ENCODE peak calls at places on chromosomes 12 and 14, in six cellular contexts. M is heart right ventricle; K is cardiac muscle cell; E is psoas muscle; V is pancreas; T is CD8-positive, alpha-beta T cell. L is an unnamed sample.

GRCh38 chr12:5013206-5013830 is 30.4 kb upstream of the KCNA5 start:
- DNase-seq in M (no peak), K (peak; percentile 57), E (no peak), V (no peak), T (no peak), L (no peak)

GRCh38 chr14:95523818-95524448 is 7.5 kb upstream of the SYNE3 start:
- DNase-seq in M (no peak), K (peak; percentile 83), E (no peak), V (peak; percentile 37), T (no peak), L (no peak)

GRCh38 chr14:45201908-45202307 is 51.1 kb downstream of the MIS18BP1 start:
- DNase-seq in M (no peak), K (peak; percentile 29), E (no peak), V (no peak), T (no peak), L (peak; percentile 9)

GRCh38 chr12:51171884-51172514 is 936 bp downstream of the TFCP2 start:
- DNase-seq in M (no peak), K (peak; percentile 30), E (no peak), V (peak; percentile 17), T (no peak), L (no peak)

GRCh38 chr14:86310148-86310547 is 780.2 kb downstream of the FLRT2 start:
- DNase-seq in M (no peak), K (no peak), E (no peak), V (no peak), T (no peak), L (no peak)

GRCh38 chr12:72872488-72872887 is 600.3 kb downstream of the TRHDE start:
- DNase-seq in M (no peak), K (no peak), E (no peak), V (no peak), T (no peak), L (no peak)

GRCh38 chr12:120901818-120902217 is 2.3 kb downstream of the SPPL3 start:
- DNase-seq in M (no peak), K (no peak), E (no peak), V (no peak), T (no peak), L (no peak)

GRCh38 chr12:98939350-98939749 is 294.3 kb downstream of the APAF1 start:
- DNase-seq in M (no peak), K (peak; percentile 51), E (no peak), V (no peak), T (no peak), L (no peak)

GRCh38 chr12:95709152-95709551 is 81.4 kb downstream of the NTN4 start:
- DNase-seq in M (no peak), K (no peak), E (no peak), V (no peak), T (no peak), L (no peak)

GRCh38 chr14:30995674-30996073 is 29.8 kb upstream of the AP4S1 start:
- DNase-seq in M (no peak), K (no peak), E (no peak), V (no peak), T (no peak), L (no peak)

GRCh38 chr12:124509300-124509675 is 58.1 kb downstream of the NCOR2 start:
- DNase-seq in M (no peak), K (peak; percentile 21), E (no peak), V (no peak), T (no peak), L (no peak)

GRCh38 chr12:26630546-26631027 is 202.4 kb downstream of the ITPR2 start:
- DNase-seq in M (no peak), K (peak; percentile 64), E (no peak), V (no peak), T (no peak), L (no peak)

GRCh38 chr12:56522486-56523193 is 1.0 kb downstream of the RBMS2 start:
- DNase-seq in M (no peak), K (peak; percentile 32), E (no peak), V (no peak), T (no peak), L (no peak)

GRCh38 chr14:20652996-20653975 is 11.8 kb upstream of the OR6S1 start:
- DNase-seq in M (no peak), K (peak; percentile 58), E (no peak), V (no peak), T (no peak), L (peak; percentile 70)

DNA sequence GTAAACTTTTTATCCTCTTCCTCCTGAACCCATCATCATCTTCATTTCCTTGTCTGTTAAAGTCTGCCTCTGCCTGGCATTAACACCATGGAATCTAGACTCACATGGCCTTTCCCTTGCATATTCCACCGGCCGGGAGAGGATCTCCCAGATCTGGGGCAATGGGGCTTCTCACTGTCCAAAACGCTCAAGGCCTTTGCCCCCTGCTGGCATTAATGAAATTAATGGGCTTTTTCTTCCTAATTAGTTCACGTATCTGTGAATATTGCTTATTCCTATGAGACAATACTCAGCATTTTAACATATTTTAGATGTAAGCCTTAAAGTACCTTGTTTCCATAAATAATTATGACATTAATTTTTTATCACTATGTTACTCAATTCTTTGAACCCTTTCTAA is 42.9 kb upstream of the CAPRIN2 start:
- DNase-seq in M (no peak), K (no peak), E (no peak), V (no peak), T (no peak), L (no peak)
- TF ChIP-seq CTCF in M (no peak), K (peak; percentile 10), E (no peak), V (no peak), T (no peak), L (no peak)

GRCh38 chr12:85641796-85642195 is 194.4 kb downstream of the RASSF9 start:
- DNase-seq in M (no peak), K (no peak), E (no peak), V (no peak), T (no peak), L (no peak)
- H3K36me3 ChIP-seq in M (no peaks in the 10 kb centered on the region), K (no peaks in the 10 kb centered on the region), E (no peaks in the 10 kb centered on the region), V (no peaks in the 10 kb centered on the region), T (no peaks in the 10 kb centered on the region), L (no peaks in the 10 kb centered on the region)

GRCh38 chr12:116759783-116760581 is 21.9 kb downstream of the RNFT2 start:
- DNase-seq in M (peak; percentile 19), K (peak; percentile 51), E (no peak), V (no peak), T (no peak), L (no peak)
- TF ChIP-seq CTCF in M (no peak), K (no peak), E (no peak), V (no peak), T (no peak), L (no peak)

GRCh38 chr12:105218434-105218833 is 17.5 kb downstream of the APPL2 start:
- DNase-seq in M (peak; percentile 31), K (no peak), E (peak; percentile 60), V (no peak), T (no peak), L (no peak)

GRCh38 chr12:105219261-105220018 is 16.5 kb downstream of the APPL2 start:
- DNase-seq in M (no peak), K (peak; percentile 48), E (no peak), V (no peak), T (no peak), L (no peak)

GRCh38 chr12:105221588-105222325 is 14.2 kb downstream of the APPL2 start:
- DNase-seq in M (no peak), K (no peak), E (no peak), V (no peak), T (no peak), L (no peak)

GRCh38 chr12:105220929-105221290 is 15.1 kb downstream of the APPL2 start:
- DNase-seq in M (no peak), K (no peak), E (no peak), V (no peak), T (no peak), L (no peak)

GRCh38 chr12:105220150-105220928 is 15.6 kb downstream of the APPL2 start:
- DNase-seq in M (peak; percentile 24), K (no peak), E (no peak), V (no peak), T (no peak), L (no peak)
- H3K36me3 ChIP-seq in M (peaks cover 46% of the 10 kb centered on the region), K (peaks cover 20% of the 10 kb centered on the region), E (peaks cover 53% of the 10 kb centered on the region), V (no peaks in the 10 kb centered on the region), T (peaks cover 25% of the 10 kb centered on the region), L (peaks cover 1% of the 10 kb centered on the region)